ENCODE peak calls at places on chromosomes 12 and 14, in five cellular contexts. L, P, C, O and T are unnamed samples.

GRCh38 chr14:25953532-25954144 is 644.2 kb downstream of the NOVA1 start:
- DNase-seq in L (no peak), P (no peak), O (no peak), C (no peak), T (no peak)

GRCh38 chr14:38143170-38143569 is 64.5 kb upstream of the SSTR1 start:
- DNase-seq in L (no peak), O (no peak), C (no peak), P (no peak), T (no peak)

GRCh38 chr12:114895822-114896221 is 211.8 kb upstream of the TBX3 start:
- DNase-seq in L (no peak), O (no peak), P (no peak), C (no peak), T (no peak)

GRCh38 chr14:33914676-33915516 is 36.0 kb downstream of the EGLN3 start:
- DNase-seq in P (no peak), C (no peak), L (no peak), O (no peak), T (no peak)

GRCh38 chr14:105060751-105061427 is 4.3 kb downstream of the GPR132 start:
- DNase-seq in C (no peak), L (no peak), O (no peak), P (peak; percentile 44), T (no peak)

GRCh38 chr14:95294834-95295599 is 24.7 kb downstream of the CLMN start:
- DNase-seq in P (no peak), O (no peak), L (no peak), C (no peak), T (no peak)

GRCh38 chr14:53890611-53891091 is 66.0 kb downstream of the BMP4 start:
- DNase-seq in O (no peak), P (no peak), C (no peak), L (peak; percentile 61), T (no peak)

GRCh38 chr12:113066806-113067400 is 10.4 kb downstream of the DTX1 start:
- DNase-seq in L (no peak), C (no peak), O (no peak), P (no peak), T (no peak)

GRCh38 chr12:99981639-99982190 is 3.0 kb downstream of the ANKS1B start:
- DNase-seq in L (no peak), P (no peak), C (no peak), O (no peak), T (no peak)

GRCh38 chr12:60194682-60195081 is 598.9 kb downstream of the SLC16A7 start:
- DNase-seq in C (no peak), O (no peak), P (no peak), L (no peak), T (no peak)

GRCh38 chr12:6996040-6996441 is 22.2 kb downstream of the LPCAT3 start:
- DNase-seq in C (peak; percentile 17), L (no peak), O (peak; percentile 2), P (no peak), T (no peak)

GRCh38 chr12:109777544-109777943 is 55.7 kb downstream of the TRPV4 start:
- DNase-seq in C (peak; percentile 73), O (no peak), L (no peak), P (no peak), T (peak; percentile 73)

GRCh38 chr12:58171914-58172313 is 230.5 kb downstream of the ATP23 start:
- DNase-seq in L (no peak), O (no peak), P (no peak), C (no peak), T (no peak)

GRCh38 chr12:96886998-96887677 is 19.9 kb upstream of the NEDD1 start:
- DNase-seq in P (no peak), O (no peak), C (no peak), L (no peak), T (no peak)

GRCh38 chr12:76670776-76671175 is 93.1 kb upstream of the ZDHHC17 start:
- DNase-seq in O (no peak), C (no peak), L (no peak), P (no peak), T (no peak)

GRCh38 chr14:103296987-103297386 is 37.0 kb upstream of the EIF5 start:
- DNase-seq in L (no peak), C (peak; percentile 93), O (no peak), P (no peak), T (no peak)

GRCh38 chr14:75254901-75255300 is 23.7 kb upstream of the FOS start:
- DNase-seq in O (no peak), C (no peak), P (no peak), L (no peak), T (no peak)

GRCh38 chr14:53032838-53033390 is 82.1 kb upstream of the FERMT2 start:
- DNase-seq in C (no peak), P (no peak), O (no peak), L (no peak), T (no peak)

GRCh38 chr14:30608533-30609006 is 13.5 kb upstream of the SCFD1 start:
- DNase-seq in O (no peak), L (no peak), P (no peak), C (no peak), T (no peak)

GRCh38 chr12:389138-390096 is at the start of gene KDM5A:
- DNase-seq in P (peak; percentile 81), O (no peak), C (peak; percentile 92), L (peak; percentile 78), T (peak; percentile 94)

GRCh38 chr12:111429760-111430417 is 24.2 kb downstream of the SH2B3 start:
- DNase-seq in O (no peak), C (no peak), L (no peak), P (peak; percentile 68), T (peak; percentile 39)

GRCh38 chr12:107992870-107993451 is 136.1 kb upstream of the WSCD2 start:
- DNase-seq in P (no peak), O (no peak), C (peak; percentile 58), L (peak; percentile 35), T (no peak)

GRCh38 chr14:92704036-92704804 is 44.2 kb downstream of the LGMN start:
- DNase-seq in C (no peak), O (no peak), P (no peak), L (no peak), T (no peak)

GRCh38 chr14:67999693-68000384 is 180.3 kb downstream of the RAD51B start:
- DNase-seq in P (no peak), C (no peak), L (no peak), O (no peak), T (no peak)

GRCh38 chr12:124423683-124424515 is 129.0 kb downstream of the RFLNA start:
- DNase-seq in O (no peak), P (no peak), C (no peak), L (no peak), T (no peak)

GRCh38 chr12:12837025-12837872 is 24.1 kb downstream of the DDX47 start:
- DNase-seq in C (peak; percentile 19), L (peak; percentile 5), P (no peak), O (no peak), T (peak; percentile 55)

GRCh38 chr12:65822732-65823480 is 1.4 kb upstream of the HMGA2 start:
- DNase-seq in L (peak; percentile 94), P (no peak), C (peak; percentile 79), O (peak; percentile 98), T (no peak)

GRCh38 chr12:94813314-94813713 is 163.0 kb upstream of the TMCC3 start:
- DNase-seq in O (no peak), C (no peak), P (no peak), L (no peak), T (no peak)

GRCh38 chr12:45324391-45324790 is 108.5 kb downstream of the ANO6 start:
- DNase-seq in C (no peak), L (no peak), O (no peak), P (no peak), T (no peak)

GRCh38 chr14:102848830-102849521 is 71.7 kb downstream of the TRAF3 start:
- DNase-seq in C (peak; percentile 54), P (no peak), L (no peak), O (no peak), T (no peak)